ENCODE peak calls at places on chromosomes 1 and 21, in eight cellular contexts. M is suprapubic skin; Z is tibial nerve; E is CD8-positive, alpha-beta T cell; X is sigmoid colon; Q is caudate nucleus; B is K562; G is esophagus squamous epithelium. Y is an unnamed sample.

GRCh38 chr1:219210067-219210466 is 36.4 kb downstream of the LYPLAL1 start:
- DNase-seq in Q (no peak), E (no peak), G (no peak), B (no peak), Z (no peak), X (no peak), M (no peak), Y (no peak)

GRCh38 chr1:209646558-209646957 is 5.7 kb downstream of the LAMB3 start:
- DNase-seq in E (no peak), X (no peak), M (no peak), Z (no peak), G (no peak), B (no peak), Q (no peak), Y (no peak)

GRCh38 chr1:53959664-53960250 is 13.6 kb downstream of the LRRC42 start:
- DNase-seq in B (peak), M (no peak), X (no peak), G (no peak), Q (no peak), E (no peak), Z (no peak), Y (no peak)

GRCh38 chr1:212722270-212722945 is 22.8 kb upstream of the BATF3 start:
- DNase-seq in E (no peak), Q (no peak), B (no peak), G (no peak), Z (no peak), M (no peak), X (no peak), Y (no peak)

GRCh38 chr1:115300087-115300856 is 37.8 kb downstream of the NGF start:
- DNase-seq in E (no peak), M (no peak), G (no peak), X (no peak), Q (no peak), B (no peak), Z (no peak), Y (no peak)

GRCh38 chr1:65209005-65209885 is 61.2 kb downstream of the AK4 start:
- DNase-seq in Q (no peak), Z (no peak), E (no peak), M (no peak), G (no peak), X (no peak), B (peak), Y (no peak)

GRCh38 chr1:198156745-198157240 is at the start of gene NEK7:
- DNase-seq in G (peak), B (peak), M (peak), Z (peak), Q (peak), X (peak), E (peak), Y (peak)

GRCh38 chr1:53078333-53079101 is 16.5 kb downstream of the PODN start:
- DNase-seq in B (no peak), X (no peak), M (no peak), Z (no peak), G (no peak), Q (no peak), E (no peak), Y (no peak)

GRCh38 chr1:30001011-30001410 is 722.4 kb downstream of the MATN1 start:
- DNase-seq in Q (no peak), X (no peak), G (no peak), M (no peak), E (no peak), Z (no peak), B (no peak), Y (no peak)

DNA sequence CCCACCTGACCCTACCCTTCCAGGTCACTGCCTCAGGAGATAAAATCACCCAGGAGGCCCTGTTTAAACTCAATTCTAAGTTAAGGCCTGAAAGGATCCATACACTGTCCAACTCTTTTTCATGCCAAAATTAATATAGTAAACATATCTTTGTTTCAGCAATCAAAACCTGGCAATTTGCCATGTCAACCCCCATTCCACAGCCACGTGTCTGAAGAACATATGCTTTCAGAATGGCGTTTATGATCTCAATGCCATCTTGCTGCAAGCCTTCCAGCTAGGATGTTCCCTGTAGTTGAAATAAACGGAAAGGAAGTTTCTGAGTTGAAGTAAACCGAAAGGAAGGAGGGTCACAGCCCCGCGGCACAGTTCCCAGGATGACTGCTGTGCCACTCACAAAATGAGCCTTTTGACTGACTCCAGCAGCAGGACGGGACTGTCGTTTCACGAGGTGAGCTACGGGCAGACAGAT is 472.0 kb downstream of the SMYD3 start:
- DNase-seq in B (no peak), E (no peak), G (no peak), M (no peak), Z (no peak), X (no peak), Q (no peak), Y (no peak)
- H3K27ac ChIP-seq in B (no peak), E (no peak), G (no peak), M (no peak), Z (no peak), X (no peak), Q (no peak), Y (no peak)

GRCh38 chr21:46121286-46122221 is 23.6 kb downstream of the COL6A2 start:
- DNase-seq in E (no peak), M (peak), Q (no peak), X (peak), Z (peak), B (no peak), G (no peak), Y (peak)
- H3K27ac ChIP-seq in E (no peak), M (no peak), Q (no peak), X (peak), Z (no peak), B (no peak), G (no peak), Y (no peak)

DNA sequence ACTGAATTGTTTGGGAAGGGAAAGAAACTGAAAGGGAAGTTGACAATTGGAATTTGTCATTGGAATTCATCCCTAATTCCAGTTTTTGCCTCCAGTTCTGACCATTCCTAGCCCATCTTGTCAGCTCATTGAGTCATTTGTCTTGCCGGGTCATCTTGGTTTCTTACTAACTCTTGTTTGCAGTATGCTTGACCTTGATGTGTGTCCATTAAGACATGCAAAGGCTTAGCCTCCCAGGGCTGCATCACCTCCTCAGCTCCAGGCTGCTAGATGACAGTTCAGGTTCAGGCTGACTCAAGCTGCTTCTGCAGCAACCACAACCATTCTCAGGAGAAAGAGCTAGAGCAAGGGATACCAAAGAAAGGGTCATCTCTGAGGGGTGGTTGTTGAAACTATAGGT is 151.3 kb upstream of the PTGFR start:
- DNase-seq in M (no peak), E (no peak), X (no peak), B (no peak), G (no peak), Z (no peak), Q (no peak), Y (no peak)
- H3K27ac ChIP-seq in M (no peak), E (no peak), X (no peak), B (no peak), G (no peak), Z (no peak), Q (no peak), Y (no peak)

GRCh38 chr1:6330410-6330827 is 63.1 kb downstream of the ACOT7 start:
- DNase-seq in X (no peak), Z (no peak), B (no peak), E (no peak), M (no peak), G (no peak), Q (peak), Y (no peak)

GRCh38 chr1:6329851-6330250 is 63.7 kb downstream of the ACOT7 start:
- DNase-seq in X (no peak), Q (no peak), B (no peak), E (no peak), M (no peak), Z (no peak), G (no peak), Y (no peak)

GRCh38 chr1:6329392-6329791 is 64.2 kb downstream of the ACOT7 start:
- DNase-seq in B (no peak), M (no peak), X (peak), G (no peak), Q (peak), Z (no peak), E (no peak), Y (no peak)

GRCh38 chr1:6334261-6334993 is 59.1 kb downstream of the ACOT7 start:
- DNase-seq in M (no peak), Z (no peak), B (no peak), E (no peak), G (no peak), X (no peak), Q (no peak), Y (no peak)

GRCh38 chr1:6331543-6332246 is 61.9 kb downstream of the ACOT7 start:
- DNase-seq in E (no peak), G (no peak), Z (no peak), B (no peak), Q (no peak), X (no peak), M (no peak), Y (no peak)
- H3K27ac ChIP-seq in E (no peak), G (no peak), Z (no peak), B (no peak), Q (no peak), X (no peak), M (no peak), Y (no peak)

GRCh38 chr1:113999233-113999632 is 20.0 kb downstream of the OLFML3 start:
- DNase-seq in M (no peak), X (no peak), E (no peak), Q (no peak), B (no peak), Z (no peak), G (no peak), Y (no peak)
- H3K27ac ChIP-seq in M (no peak), X (no peak), E (no peak), Q (no peak), B (no peak), Z (no peak), G (no peak), Y (no peak)

GRCh38 chr1:232437510-232437909 is 192.4 kb downstream of the SIPA1L2 start:
- DNase-seq in Q (no peak), X (no peak), Z (no peak), E (no peak), G (no peak), M (no peak), B (no peak), Y (no peak)

GRCh38 chr1:232443372-232443771 is 186.6 kb downstream of the SIPA1L2 start:
- DNase-seq in Z (no peak), X (no peak), G (no peak), Q (no peak), B (no peak), E (no peak), M (no peak), Y (no peak)

GRCh38 chr1:232439011-232439410 is 190.9 kb downstream of the SIPA1L2 start:
- DNase-seq in Z (no peak), B (no peak), E (no peak), M (no peak), X (no peak), G (no peak), Q (no peak), Y (no peak)

GRCh38 chr1:232438476-232438875 is 191.5 kb downstream of the SIPA1L2 start:
- DNase-seq in G (no peak), M (no peak), E (no peak), B (no peak), Q (no peak), Z (no peak), X (no peak), Y (no peak)

DNA sequence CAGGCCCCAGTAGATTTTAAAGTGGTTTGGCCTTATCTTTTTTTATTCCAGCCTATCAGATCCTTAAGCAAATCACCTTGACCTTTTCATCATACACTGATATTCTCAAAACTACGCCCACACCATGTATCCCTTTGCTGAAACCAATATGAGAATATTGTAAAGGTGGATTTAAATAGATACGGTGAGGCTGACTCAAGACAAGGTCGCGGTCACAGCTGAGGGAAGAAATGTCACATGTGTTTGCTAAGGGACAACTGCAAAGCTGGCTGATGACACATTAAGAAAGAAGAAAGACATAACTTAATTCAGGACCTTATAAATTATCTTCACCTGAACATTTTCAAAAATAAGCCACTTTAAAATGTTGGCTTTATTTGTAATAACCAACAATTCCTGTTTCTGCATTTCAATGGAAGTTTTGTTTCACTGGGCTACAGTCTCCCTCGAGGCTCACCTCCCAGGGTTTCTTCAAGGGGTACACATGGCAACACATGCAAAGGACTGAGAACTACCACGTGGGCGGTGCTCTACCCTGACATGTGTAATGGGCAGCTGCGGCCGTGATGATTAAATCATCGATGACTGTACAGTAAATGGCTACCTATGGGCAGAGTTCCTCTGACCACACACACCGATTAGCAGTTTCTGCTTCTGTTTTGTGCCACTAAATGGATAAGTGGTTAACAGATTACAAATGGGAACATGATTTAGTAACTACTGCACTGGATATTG is 189.4 kb downstream of the SIPA1L2 start:
- DNase-seq in Z (no peak), M (no peak), B (no peak), Q (no peak), E (no peak), G (no peak), X (no peak), Y (no peak)
- H3K27ac ChIP-seq in Z (peak), M (no peak), B (no peak), Q (no peak), E (no peak), G (no peak), X (no peak), Y (no peak)

GRCh38 chr1:172451002-172451443 is 7.2 kb upstream of the PIGC start:
- DNase-seq in Q (peak), G (no peak), M (no peak), Z (no peak), X (no peak), E (no peak), B (peak), Y (no peak)

GRCh38 chr1:172449585-172450523 is 6.0 kb upstream of the PIGC start:
- DNase-seq in E (no peak), Z (no peak), B (peak), Q (no peak), X (peak), G (no peak), M (no peak), Y (peak)

GRCh38 chr1:172450524-172450885 is 6.6 kb upstream of the PIGC start:
- DNase-seq in B (no peak), G (no peak), Z (no peak), Q (no peak), E (no peak), X (no peak), M (no peak), Y (no peak)

GRCh38 chr1:172453607-172454006 is 9.7 kb upstream of the PIGC start:
- DNase-seq in Z (no peak), X (no peak), M (no peak), E (no peak), Q (no peak), G (no peak), B (no peak), Y (no peak)

DNA sequence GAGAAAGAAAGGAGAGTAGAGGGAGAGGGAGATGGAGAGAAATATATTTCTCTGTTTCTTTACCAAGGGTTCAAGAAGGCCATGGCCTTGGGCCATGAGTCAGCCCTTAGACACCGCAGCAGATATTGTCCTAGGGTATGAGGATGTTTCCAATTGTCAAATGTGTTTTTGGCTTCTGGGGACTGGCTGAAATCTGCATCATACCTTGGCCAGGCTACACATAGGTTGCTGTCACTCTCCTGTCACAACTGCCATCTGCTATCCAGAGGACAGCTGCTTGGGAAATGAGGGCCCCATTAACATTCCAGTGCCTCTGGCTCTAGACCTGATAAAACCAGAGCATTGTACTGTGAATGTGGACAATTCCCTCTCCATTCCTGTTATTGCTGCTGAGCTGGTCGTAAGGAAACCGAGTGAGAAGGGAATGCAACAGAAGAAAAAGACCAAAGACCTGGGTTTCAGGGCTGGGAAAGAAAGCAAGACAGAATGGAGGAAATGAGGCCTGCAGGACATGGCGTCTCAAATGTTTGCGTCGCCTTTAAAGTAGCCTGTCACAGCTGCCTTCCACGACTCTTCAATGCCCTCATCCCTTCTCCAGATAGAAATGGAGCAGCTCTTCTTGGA is 8.8 kb upstream of the PIGC start:
- DNase-seq in Q (no peak), X (no peak), G (no peak), Z (no peak), M (no peak), B (peak), E (no peak), Y (no peak)
- H3K27ac ChIP-seq in Q (no peak), X (no peak), G (no peak), Z (no peak), M (no peak), B (peak), E (no peak), Y (no peak)

GRCh38 chr1:214329456-214330220 is 48.7 kb downstream of the SMYD2 start:
- DNase-seq in B (no peak), X (no peak), Z (no peak), G (no peak), E (no peak), Q (no peak), M (no peak), Y (no peak)
- H3K27ac ChIP-seq in B (no peak), X (no peak), Z (no peak), G (peak), E (no peak), Q (no peak), M (peak), Y (no peak)

Y was measured in ascending aorta.